ENCODE peak calls at places on chromosomes 16 and 17, in nine cellular contexts. B is Right ventricle myocardium superior; R is RWPE2; F is memory B cell; L is heart right ventricle; J is CD4-positive, alpha-beta T cell; P is GM23338; W is pancreas; S is psoas muscle. N is an unnamed sample.

GRCh38 chr16:55821210-55821609 is 11.7 kb downstream of the CES1 start:
- ATAC-seq in B (no peak), R (no peak), F (no peak), L (no peak), J (no peak), P (no peak), W (no peak), S (no peak), N (no peak)

GRCh38 chr16:81696959-81697293 is 82.2 kb upstream of the PLCG2 start:
- ATAC-seq in B (no peak), R (no peak), F (no peak), L (no peak), J (no peak), P (no peak), W (no peak), S (no peak), N (no peak)

GRCh38 chr17:80990921-80991644 is 558 bp upstream of the CHMP6 start:
- ATAC-seq in B (no peak), R (no peak), F (peak), L (no peak), J (peak), P (no peak), W (no peak), S (no peak), N (no peak)

GRCh38 chr16:68447721-68448359 is 468 bp downstream of the SMPD3 start:
- ATAC-seq in B (no peak), R (peak), F (peak), L (no peak), J (peak), P (peak), W (no peak), S (no peak), N (peak)

GRCh38 chr17:45874148-45874547 is 20.2 kb upstream of the MAPT start:
- ATAC-seq in B (no peak), R (no peak), F (no peak), L (no peak), J (peak), P (no peak), W (no peak), S (no peak), N (no peak)

GRCh38 chr16:15972046-15972868 is 22.8 kb downstream of the ABCC1 start:
- ATAC-seq in B (no peak), R (peak), F (no peak), L (no peak), J (no peak), P (no peak), W (no peak), S (no peak), N (no peak)

GRCh38 chr17:2043785-2044184 is 2.0 kb downstream of the OVCA2 start:
- ATAC-seq in B (no peak), R (peak), F (no peak), L (no peak), J (no peak), P (no peak), W (no peak), S (no peak), N (no peak)

GRCh38 chr16:26231647-26232046 is 539.9 kb downstream of the HS3ST4 start:
- ATAC-seq in B (no peak), R (no peak), F (no peak), L (no peak), J (no peak), P (no peak), W (no peak), S (no peak), N (no peak)

GRCh38 chr16:52492789-52493357 is 54.1 kb downstream of the TOX3 start:
- ATAC-seq in B (no peak), R (no peak), F (no peak), L (no peak), J (no peak), P (no peak), W (peak), S (no peak), N (no peak)

GRCh38 chr16:46961373-46962353 is 11.8 kb downstream of the DNAJA2 start:
- ATAC-seq in B (peak), R (no peak), F (peak), L (peak), J (peak), P (no peak), W (no peak), S (peak), N (no peak)

GRCh38 chr16:8877894-8878522 is 4.1 kb upstream of the LITAFD start:
- ATAC-seq in B (no peak), R (peak), F (no peak), L (no peak), J (no peak), P (no peak), W (peak), S (no peak), N (no peak)

GRCh38 chr17:75641343-75641742 is 8.1 kb downstream of the SMIM5 start:
- ATAC-seq in B (peak), R (no peak), F (no peak), L (peak), J (no peak), P (no peak), W (no peak), S (peak), N (no peak)

GRCh38 chr16:57007530-57007929 is 18.2 kb downstream of the NLRC5 start:
- ATAC-seq in B (no peak), R (no peak), F (peak), L (no peak), J (no peak), P (no peak), W (no peak), S (no peak), N (no peak)

GRCh38 chr17:8324132-8324531 is 14.1 kb downstream of the ARHGEF15 start:
- ATAC-seq in B (no peak), R (no peak), F (no peak), L (no peak), J (no peak), P (no peak), W (no peak), S (no peak), N (no peak)

GRCh38 chr17:17540935-17541639 is 44.9 kb upstream of the RASD1 start:
- ATAC-seq in B (peak), R (no peak), F (no peak), L (no peak), J (no peak), P (no peak), W (no peak), S (no peak), N (no peak)

GRCh38 chr17:29611351-29612093 is 11.2 kb downstream of the CORO6 start:
- ATAC-seq in B (no peak), R (no peak), F (no peak), L (no peak), J (no peak), P (no peak), W (no peak), S (no peak), N (no peak)

GRCh38 chr16:53922805-53923645 is 219.1 kb downstream of the FTO start:
- ATAC-seq in B (no peak), R (no peak), F (no peak), L (no peak), J (no peak), P (no peak), W (no peak), S (no peak), N (no peak)

GRCh38 chr17:33929181-33929724 is 325.8 kb upstream of the CCL2 start:
- ATAC-seq in B (no peak), R (no peak), F (no peak), L (no peak), J (no peak), P (peak), W (no peak), S (no peak), N (no peak)

GRCh38 chr16:68370221-68370920 is 59.6 kb downstream of the PRMT7 start:
- ATAC-seq in B (no peak), R (no peak), F (no peak), L (no peak), J (no peak), P (no peak), W (no peak), S (no peak), N (no peak)

GRCh38 chr17:31917065-31917529 is 15.6 kb upstream of the UTP6 start:
- ATAC-seq in B (no peak), R (no peak), F (peak), L (peak), J (no peak), P (peak), W (peak), S (no peak), N (no peak)

GRCh38 chr16:307691-308312 is 24.8 kb downstream of the PDIA2 start:
- ATAC-seq in B (no peak), R (no peak), F (no peak), L (no peak), J (no peak), P (no peak), W (no peak), S (no peak), N (no peak)

GRCh38 chr16:65769776-65770438 is 596.6 kb upstream of the CDH5 start:
- ATAC-seq in B (no peak), R (no peak), F (no peak), L (no peak), J (no peak), P (no peak), W (no peak), S (no peak), N (no peak)

GRCh38 chr17:61875285-61875684 is 12.0 kb upstream of the BRIP1 start:
- ATAC-seq in B (no peak), R (no peak), F (no peak), L (no peak), J (no peak), P (no peak), W (no peak), S (no peak), N (no peak)

GRCh38 chr16:89338863-89339262 is 121.4 kb downstream of the ZNF778 start:
- ATAC-seq in B (no peak), R (no peak), F (no peak), L (no peak), J (no peak), P (no peak), W (no peak), S (no peak), N (no peak)

GRCh38 chr17:12963505-12963904 is 54.3 kb downstream of the ELAC2 start:
- ATAC-seq in B (no peak), R (no peak), F (no peak), L (no peak), J (no peak), P (no peak), W (no peak), S (no peak), N (no peak)

GRCh38 chr17:2192367-2193028 is 111.1 kb downstream of the SMG6 start:
- ATAC-seq in B (peak), R (peak), F (no peak), L (peak), J (peak), P (no peak), W (peak), S (no peak), N (peak)

GRCh38 chr17:77441130-77441920 is 300.6 kb downstream of the SEC14L1 start:
- ATAC-seq in B (no peak), R (no peak), F (peak), L (no peak), J (peak), P (no peak), W (peak), S (no peak), N (no peak)

GRCh38 chr16:57627184-57627871 is 1.1 kb upstream of the ADGRG1 start:
- ATAC-seq in B (peak), R (peak), F (no peak), L (no peak), J (no peak), P (peak), W (no peak), S (no peak), N (no peak)

GRCh38 chr17:42098747-42099399 is 600 bp upstream of the ZNF385C start:
- ATAC-seq in B (no peak), R (peak), F (peak), L (no peak), J (peak), P (peak), W (peak), S (peak), N (no peak)

GRCh38 chr17:27608330-27609230 is 22.4 kb upstream of the LGALS9 start:
- ATAC-seq in B (no peak), R (peak), F (no peak), L (no peak), J (no peak), P (no peak), W (no peak), S (no peak), N (no peak)

GRCh38 chr17:82586576-82587233 is 61.5 kb downstream of the WDR45B start:
- ATAC-seq in B (no peak), R (no peak), F (no peak), L (no peak), J (no peak), P (no peak), W (no peak), S (no peak), N (no peak)

GRCh38 chr17:50301891-50302584 is 27.8 kb downstream of the TMEM92 start:
- ATAC-seq in B (no peak), R (no peak), F (no peak), L (no peak), J (no peak), P (no peak), W (no peak), S (no peak), N (no peak)

GRCh38 chr17:39534768-39535405 is 72.8 kb downstream of the NEUROD2 start:
- ATAC-seq in B (no peak), R (no peak), F (no peak), L (no peak), J (no peak), P (no peak), W (no peak), S (no peak), N (no peak)

GRCh38 chr17:46159686-46160085 is 33.5 kb downstream of the KANSL1 start:
- ATAC-seq in B (no peak), R (peak), F (no peak), L (peak), J (no peak), P (no peak), W (peak), S (peak), N (peak)

GRCh38 chr16:67284699-67285646 is 5.6 kb downstream of the PLEKHG4 start:
- ATAC-seq in B (peak), R (peak), F (peak), L (peak), J (no peak), P (peak), W (peak), S (peak), N (no peak)

GRCh38 chr16:29806641-29807425 is 504 bp downstream of the MAZ start:
- ATAC-seq in B (no peak), R (no peak), F (no peak), L (no peak), J (no peak), P (no peak), W (no peak), S (no peak), N (no peak)

GRCh38 chr16:27805828-27806351 is 255.9 kb downstream of the KATNIP start:
- ATAC-seq in B (no peak), R (no peak), F (no peak), L (no peak), J (no peak), P (peak), W (no peak), S (no peak), N (no peak)

N was measured in gastroesophageal sphincter.